ENCODE peak calls at places on chromosomes 6 and 20, in four cellular contexts. L is NCI-H524; B is NAMALWA; K is stimulated activated naive CD8-positive, alpha-beta T cell treated with anti-CD3 and anti-CD28 coated beads, Interleukin-15, Interleukin-2, amounts not matched to agents 100 U/mL and 50 U/mL, for 24 hours. J is an unnamed sample.

GRCh38 chr6:163725008-163725941 is 310.8 kb downstream of the QKI start:
- DNase-seq in B (no peak), K (no peak), L (no peak), J (no peak)

GRCh38 chr6:55395836-55396235 is 68.6 kb downstream of the GFRAL start:
- DNase-seq in L (no peak), K (no peak), B (no peak), J (no peak)

GRCh38 chr6:99522531-99522930 is 7.3 kb upstream of the USP45 start:
- DNase-seq in K (no peak), B (no peak), L (no peak), J (no peak)

GRCh38 chr20:38291961-38292360 is 12.0 kb upstream of the BPI start:
- DNase-seq in L (no peak), K (no peak), B (no peak), J (no peak)

GRCh38 chr6:37785688-37786270 is 33.7 kb upstream of the ZFAND3 start:
- DNase-seq in L (peak; percentile 66), K (no peak), B (no peak), J (no peak)

GRCh38 chr6:53800976-53801375 is 6.2 kb downstream of the LRRC1 start:
- DNase-seq in L (no peak), K (no peak), B (no peak), J (no peak)

GRCh38 chr6:142152731-142153130 is 5.7 kb downstream of the VTA1 start:
- DNase-seq in K (no peak), L (peak; percentile 8), B (no peak), J (no peak)

GRCh38 chr6:148037496-148037895 is 305.1 kb upstream of the SASH1 start:
- DNase-seq in B (no peak), K (no peak), L (no peak), J (no peak)

GRCh38 chr6:13273931-13274706 is 54.2 kb downstream of the TBC1D7 start:
- DNase-seq in K (peak; percentile 69), B (peak; percentile 55), L (no peak), J (no peak)

GRCh38 chr20:20391115-20391514 is 23.2 kb downstream of the INSM1 start:
- DNase-seq in K (no peak), B (no peak), L (no peak), J (no peak)

GRCh38 chr6:153001767-153002612 is 519 bp downstream of the MTRF1L start:
- DNase-seq in L (peak; percentile 19), K (no peak), B (peak; percentile 49), J (no peak)

GRCh38 chr6:3825851-3826581 is 23.2 kb upstream of the FAM50B start:
- DNase-seq in B (no peak), L (no peak), K (no peak), J (peak; percentile 99)

GRCh38 chr6:7201732-7202541 is 94.2 kb downstream of the RREB1 start:
- DNase-seq in B (peak; percentile 14), K (peak; percentile 47), L (no peak), J (no peak)

GRCh38 chr6:124255296-124255695 is 451.6 kb downstream of the NKAIN2 start:
- DNase-seq in K (no peak), L (no peak), B (no peak), J (no peak)

GRCh38 chr20:10769700-10770099 is 95.9 kb upstream of the JAG1 start:
- DNase-seq in K (no peak), B (no peak), L (peak; percentile 91), J (no peak)

GRCh38 chr6:89436226-89436625 is 3.3 kb downstream of the ANKRD6 start:
- DNase-seq in B (no peak), L (no peak), K (no peak), J (no peak)

GRCh38 chr20:1390552-1391403 is 2.1 kb downstream of the FKBP1A start:
- DNase-seq in K (no peak), B (no peak), L (peak; percentile 77), J (no peak)

J was measured in coronary artery.